ENCODE peak calls at places on chromosome 7, in six cellular contexts. B is stimulated activated naive CD8-positive, alpha-beta T cell treated with anti-CD3 and anti-CD28 coated beads, Interleukin-15, amount 100 ng/mL, for 72 hours; Y is stimulated activated CD8-positive, alpha-beta memory T cell treated with anti-CD3 and anti-CD28 coated beads, Interleukin-12 subunit alpha, Interleukin-12 subunit beta, amount 100 ng/mL, for 1 hour; Z is tibial artery; P is brain pericyte; N is AG04450. X is an unnamed sample.

GRCh38 chr7:159070422-159071148 is 74.1 kb downstream of the VIPR2 start:
- DNase-seq in Y (no peak), P (no peak), N (no peak), Z (peak), B (peak), X (no peak)

GRCh38 chr7:27314111-27314510 is 71.5 kb downstream of the EVX1 start:
- DNase-seq in Z (no peak), Y (no peak), N (no peak), P (no peak), B (no peak), X (no peak)

GRCh38 chr7:151520419-151521229 is 929 bp upstream of the RHEB start:
- DNase-seq in B (peak), P (no peak), Z (peak), N (no peak), Y (no peak), X (no peak)

GRCh38 chr7:119879837-119880236 is 393.1 kb upstream of the KCND2 start:
- DNase-seq in Z (no peak), Y (no peak), N (no peak), P (no peak), B (no peak), X (no peak)

GRCh38 chr7:14931511-14932215 is 29.1 kb upstream of the DGKB start:
- DNase-seq in N (no peak), B (no peak), Z (no peak), Y (no peak), P (no peak), X (no peak)

GRCh38 chr7:92520024-92520423 is 8.3 kb downstream of the PEX1 start:
- DNase-seq in N (no peak), B (no peak), Y (no peak), Z (no peak), P (no peak), X (no peak)

GRCh38 chr7:138308116-138308515 is 151.9 kb upstream of the TRIM24 start:
- DNase-seq in N (no peak), B (no peak), P (no peak), Z (no peak), Y (no peak), X (no peak)

GRCh38 chr7:115910541-115911164 is 119.9 kb downstream of the TFEC start:
- DNase-seq in Z (no peak), Y (no peak), P (peak), B (no peak), N (no peak), X (no peak)

GRCh38 chr7:522071-522937 is 2.7 kb upstream of the PDGFA start:
- DNase-seq in Z (no peak), B (peak), P (no peak), N (no peak), Y (no peak), X (no peak)

GRCh38 chr7:130273081-130273699 is 6.5 kb downstream of the CPA2 start:
- DNase-seq in P (peak), N (peak), Z (no peak), Y (no peak), B (no peak), X (no peak)

GRCh38 chr7:105268511-105269392 is 120.0 kb downstream of the SRPK2 start:
- DNase-seq in B (no peak), Y (no peak), N (peak), P (no peak), Z (no peak), X (no peak)

GRCh38 chr7:42231043-42231442 is 6.0 kb downstream of the GLI3 start:
- DNase-seq in B (no peak), Z (no peak), Y (no peak), P (no peak), N (no peak), X (no peak)

GRCh38 chr7:22565315-22565811 is 65.4 kb upstream of the STEAP1B start:
- DNase-seq in B (no peak), Z (no peak), Y (no peak), N (no peak), P (no peak), X (peak)

GRCh38 chr7:144497296-144497695 is 93.8 kb upstream of the NOBOX start:
- DNase-seq in B (no peak), N (no peak), P (no peak), Y (no peak), Z (no peak), X (no peak)